ENCODE peak calls at places on chromosomes 11 and 22, in nine cellular contexts. S is endothelial cell, M is spleen, L is adrenal gland, O is fibroblast of pulmonary artery, E is AG04449, A is astrocyte of the spinal cord, K is psoas muscle, D is AG10803. X is an unnamed sample.

GRCh38 chr11:3073029-3073435 is 15.8 kb upstream of the CARS1 start:
- DNase-seq in S (no peak), M (no peak), L (no peak), O (peak; percentile 95), E (no peak), A (peak; percentile 70), K (no peak), D (peak; percentile 78), X (no peak)

GRCh38 chr11:45045692-45046471 is 95.2 kb upstream of the TP53I11 start:
- DNase-seq in S (peak; percentile 30), M (peak; percentile 86), L (peak; percentile 65), O (peak; percentile 75), E (no peak), A (peak; percentile 13), K (peak; percentile 74), D (peak; percentile 72), X (peak; percentile 65)

GRCh38 chr11:95490625-95491024 is 259.6 kb upstream of the SESN3 start:
- DNase-seq in S (no peak), M (no peak), L (no peak), O (no peak), E (no peak), A (no peak), K (no peak), D (no peak), X (no peak)

GRCh38 chr11:27487706-27488105 is 15.1 kb upstream of the LGR4 start:
- DNase-seq in S (no peak), M (no peak), L (no peak), O (no peak), E (no peak), A (no peak), K (no peak), D (no peak), X (no peak)

GRCh38 chr11:116852261-116853125 is 15.1 kb upstream of the APOA1 start:
- DNase-seq in S (no peak), M (peak; percentile 57), L (peak; percentile 23), O (peak; percentile 44), E (no peak), A (peak; percentile 44), K (no peak), D (no peak), X (no peak)

GRCh38 chr11:11845551-11845950 is 3.8 kb downstream of the USP47 start:
- DNase-seq in S (no peak), M (no peak), L (peak; percentile 56), O (no peak), E (no peak), A (no peak), K (no peak), D (peak; percentile 31), X (no peak)

GRCh38 chr11:66639066-66639813 is 737 bp downstream of the RBM4 start:
- DNase-seq in S (peak; percentile 20), M (no peak), L (peak; percentile 41), O (peak; percentile 59), E (no peak), A (peak; percentile 49), K (no peak), D (peak; percentile 48), X (no peak)

GRCh38 chr11:99884750-99885149 is 802.3 kb upstream of the ARHGAP42 start:
- DNase-seq in S (no peak), M (no peak), L (no peak), O (no peak), E (no peak), A (no peak), K (no peak), D (no peak), X (no peak)

GRCh38 chr11:28833169-28833568 is 725.0 kb downstream of the METTL15 start:
- DNase-seq in S (no peak), M (no peak), L (no peak), O (no peak), E (no peak), A (no peak), K (no peak), D (no peak), X (no peak)

DNA sequence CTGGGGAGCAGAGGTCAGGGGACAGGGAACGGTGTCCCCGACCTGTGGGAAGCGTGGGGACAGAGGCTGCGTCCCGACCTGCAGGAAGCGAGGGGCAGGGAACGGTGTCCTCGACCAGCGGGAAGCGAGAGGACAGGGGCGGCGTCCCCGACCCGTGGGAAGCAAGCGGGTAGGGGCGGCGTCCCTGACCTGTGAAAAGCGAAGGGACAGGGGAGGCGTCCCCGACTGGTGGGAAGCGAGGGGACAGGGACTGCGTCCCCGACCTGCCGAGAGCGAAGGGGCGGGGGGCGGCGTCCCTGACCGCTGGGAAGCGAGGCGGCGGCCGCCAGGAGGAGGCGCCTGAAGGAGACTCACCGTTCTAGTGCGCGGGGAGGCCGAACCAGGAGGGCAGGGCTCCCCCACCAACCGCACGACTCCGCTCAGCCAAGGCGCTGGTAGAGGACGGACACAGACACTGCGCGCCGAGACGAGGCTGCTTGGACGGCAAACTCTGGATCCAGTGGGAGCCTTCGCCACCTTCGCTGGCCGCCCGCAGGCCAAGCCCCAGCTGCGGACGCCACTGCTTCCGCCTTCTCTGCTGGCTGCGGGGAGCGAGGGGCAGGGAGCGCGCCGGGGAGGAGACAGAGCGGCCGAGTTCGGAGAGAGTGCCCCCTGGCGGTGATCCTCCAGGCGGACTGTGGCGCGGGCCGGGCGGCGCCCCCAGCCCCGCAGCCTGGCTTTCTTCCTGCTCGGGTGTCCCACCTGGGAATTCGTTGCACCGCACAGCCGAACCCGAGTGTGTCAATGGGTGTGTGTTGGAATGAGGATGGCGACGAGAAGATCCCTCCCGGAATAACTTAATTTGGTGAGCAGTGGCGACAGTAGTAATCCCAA is at the start of gene TRAF6:
- DNase-seq in S (peak; percentile 96), M (peak; percentile 99), L (peak; percentile 90), O (peak; percentile 86), E (no peak), A (peak; percentile 86), K (peak; percentile 95), D (peak; percentile 79), X (peak; percentile 78)
- TF ChIP-seq CTCF in S (peak; percentile 91), M (peak; percentile 86), L (peak; percentile 92), O (peak; percentile 65), E (peak; percentile 98), A (peak; percentile 83), K (peak; percentile 90), D (peak; percentile 70), X (peak; percentile 57)

GRCh38 chr22:27032121-27032761 is 374.9 kb downstream of the MIAT start:
- DNase-seq in S (peak; percentile 48), M (no peak), L (no peak), O (no peak), E (no peak), A (peak; percentile 17), K (peak; percentile 58), D (no peak), X (no peak)
- TF ChIP-seq CTCF in S (peak; percentile 44), M (no peak), L (no peak), O (no peak), E (peak; percentile 15), A (peak; percentile 50), K (no peak), D (peak; percentile 33), X (no peak)

GRCh38 chr11:131912127-131912526 is 541.7 kb downstream of the NTM start:
- DNase-seq in S (no peak), M (no peak), L (no peak), O (no peak), E (no peak), A (peak; percentile 40), K (no peak), D (no peak), X (no peak)

GRCh38 chr11:131916633-131917032 is 546.2 kb downstream of the NTM start:
- DNase-seq in S (no peak), M (no peak), L (no peak), O (no peak), E (no peak), A (no peak), K (no peak), D (peak; percentile 39), X (no peak)

GRCh38 chr11:131917634-131918384 is 547.4 kb downstream of the NTM start:
- DNase-seq in S (no peak), M (no peak), L (no peak), O (no peak), E (no peak), A (no peak), K (no peak), D (no peak), X (no peak)

GRCh38 chr11:131913267-131913666 is 542.9 kb downstream of the NTM start:
- DNase-seq in S (no peak), M (no peak), L (no peak), O (no peak), E (no peak), A (peak; percentile 34), K (no peak), D (no peak), X (no peak)

GRCh38 chr11:131914299-131914902 is 544.0 kb downstream of the NTM start:
- DNase-seq in S (no peak), M (no peak), L (no peak), O (peak; percentile 49), E (no peak), A (peak; percentile 49), K (no peak), D (peak; percentile 53), X (no peak)
- TF ChIP-seq CTCF in S (peak; percentile 58), M (no peak), L (no peak), O (peak; percentile 48), E (peak; percentile 31), A (peak; percentile 43), K (no peak), D (peak; percentile 66), X (no peak)

DNA sequence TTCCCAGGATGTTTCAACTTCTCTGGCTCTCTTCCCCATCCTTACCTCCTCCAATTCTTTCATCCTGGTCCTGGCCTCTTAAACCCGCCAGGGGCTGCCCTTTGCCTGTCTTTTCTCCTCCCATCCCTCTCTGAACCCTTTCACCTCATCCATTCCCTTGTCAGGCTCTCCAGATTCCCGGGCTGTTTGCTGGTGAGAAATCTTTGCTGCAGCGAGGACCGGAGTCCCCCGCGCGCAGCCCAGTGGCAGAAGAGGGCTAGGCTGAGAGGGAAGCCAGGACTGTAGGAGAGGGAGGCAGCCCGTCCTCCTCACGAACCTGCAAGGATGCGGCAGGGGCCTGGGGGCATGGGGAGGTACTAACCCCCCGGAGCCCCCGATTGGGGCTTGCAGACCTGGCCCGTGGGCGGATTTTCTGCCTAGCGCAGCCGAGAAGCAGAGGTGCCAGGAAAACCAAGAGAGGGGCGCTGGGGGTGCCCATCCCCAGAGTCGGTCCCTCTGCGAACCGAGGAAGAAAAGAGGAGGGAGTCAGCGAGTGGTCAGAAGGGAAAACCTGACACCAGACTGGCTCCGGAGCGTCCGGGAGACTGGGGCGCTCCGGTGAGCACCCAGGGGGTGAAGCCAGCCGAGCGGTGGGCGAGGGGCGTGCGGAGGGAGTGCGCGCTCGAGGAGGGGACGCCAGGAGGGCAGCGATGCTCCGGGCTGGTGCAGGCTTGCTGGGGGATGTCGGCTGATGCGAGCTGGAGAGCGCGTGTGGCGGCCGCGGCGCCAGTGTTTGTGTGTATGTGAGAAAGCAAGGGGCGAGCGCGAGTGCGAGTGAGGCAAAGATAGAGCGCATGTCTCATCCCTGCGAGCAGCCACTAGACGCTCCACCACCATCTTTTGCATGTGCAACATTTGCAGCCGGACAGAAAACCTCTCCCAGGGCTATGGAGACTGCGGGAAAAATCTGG is at the start of gene GRIA4:
- DNase-seq in S (peak; percentile 58), M (peak; percentile 73), L (no peak), O (peak; percentile 46), E (no peak), A (peak; percentile 47), K (peak; percentile 51), D (peak; percentile 38), X (no peak)
- TF ChIP-seq CTCF in S (no peak), M (no peak), L (no peak), O (no peak), E (no peak), A (no peak), K (no peak), D (no peak), X (no peak)

GRCh38 chr11:62391642-62392425 is 27.0 kb upstream of the SCGB1A1 start:
- DNase-seq in S (no peak), M (peak; percentile 24), L (no peak), O (no peak), E (no peak), A (no peak), K (no peak), D (no peak), X (no peak)
- TF ChIP-seq CTCF in S (no peak), M (no peak), L (no peak), O (no peak), E (peak; percentile 13), A (peak; percentile 32), K (no peak), D (no peak), X (no peak)

X was measured in omental fat pad.